ENCODE peak calls at places on chromosome 1, in six cellular contexts. R is keratinocyte; S is CD4-positive, CD25-positive, alpha-beta regulatory T cell; A is CD8-positive, alpha-beta memory T cell; O is heart left ventricle; N is prostate gland. H is an unnamed sample.

GRCh38 chr1:220157738-220158137 is 63.8 kb downstream of the IARS2 start:
- DNase-seq in R (no peak), S (no peak), A (no peak), O (no peak), N (no peak), H (no peak)

GRCh38 chr1:93051961-93052360 is 27.1 kb upstream of the MTF2 start:
- DNase-seq in R (no peak), S (no peak), A (no peak), O (no peak), N (no peak), H (no peak)

GRCh38 chr1:219506337-219506944 is 106.5 kb downstream of the ZC3H11B start:
- DNase-seq in R (no peak), S (no peak), A (no peak), O (no peak), N (no peak), H (no peak)

GRCh38 chr1:162502077-162502476 is 4.5 kb downstream of the UHMK1 start:
- DNase-seq in R (no peak), S (no peak), A (no peak), O (no peak), N (no peak), H (no peak)

GRCh38 chr1:179938752-179939151 is 15.9 kb upstream of the CEP350 start:
- DNase-seq in R (no peak), S (no peak), A (no peak), O (no peak), N (no peak), H (no peak)

GRCh38 chr1:101769520-101769919 is 227.2 kb downstream of the OLFM3 start:
- DNase-seq in R (no peak), S (no peak), A (no peak), O (no peak), N (no peak), H (no peak)

GRCh38 chr1:33972676-33973395 is 109.0 kb downstream of the HMGB4 start:
- DNase-seq in R (no peak), S (no peak), A (no peak), O (peak; percentile 80), N (peak; percentile 66), H (no peak)

GRCh38 chr1:55898191-55898590 is 681.2 kb downstream of the PLPP3 start:
- DNase-seq in R (no peak), S (no peak), A (no peak), O (no peak), N (no peak), H (no peak)

GRCh38 chr1:7285856-7286454 is 485.1 kb upstream of the VAMP3 start:
- DNase-seq in R (no peak), S (no peak), A (no peak), O (no peak), N (no peak), H (no peak)

GRCh38 chr1:183093821-183094287 is 70.6 kb downstream of the LAMC1 start:
- DNase-seq in R (peak; percentile 75), S (no peak), A (no peak), O (no peak), N (no peak), H (no peak)

GRCh38 chr1:170309389-170310013 is 163.7 kb downstream of the NTMT2 start:
- DNase-seq in R (no peak), S (no peak), A (no peak), O (no peak), N (no peak), H (no peak)

GRCh38 chr1:233158322-233158721 is 137.2 kb downstream of the PCNX2 start:
- DNase-seq in R (no peak), S (no peak), A (no peak), O (no peak), N (no peak), H (no peak)

GRCh38 chr1:219088778-219089557 is 84.7 kb upstream of the LYPLAL1 start:
- DNase-seq in R (peak; percentile 68), S (no peak), A (no peak), O (peak; percentile 49), N (no peak), H (no peak)

DNA sequence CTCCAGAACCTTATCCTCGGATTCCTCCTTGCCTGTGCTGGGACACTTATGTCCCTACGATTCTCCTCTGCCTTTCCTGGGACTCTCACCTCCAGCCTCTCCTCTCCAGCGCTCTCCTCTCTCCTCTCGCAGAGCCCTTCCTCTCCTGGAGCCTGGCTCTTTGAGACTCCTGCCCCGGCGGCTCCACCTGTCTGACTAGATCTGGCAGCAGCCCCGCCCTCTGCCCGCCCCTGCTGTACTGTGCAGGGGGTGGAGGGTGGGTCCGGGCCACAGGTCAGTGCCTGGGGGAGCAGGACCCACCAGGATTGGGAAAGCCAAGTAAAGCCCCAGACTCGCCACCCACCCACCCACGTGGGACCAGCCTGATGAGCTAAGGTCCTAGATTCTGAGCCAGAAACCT is 1.6 kb downstream of the ELOVL1 start:
- DNase-seq in R (no peak), S (no peak), A (no peak), O (no peak), N (peak; percentile 85), H (no peak)
- H3K4me3 ChIP-seq in R (peak overlapping the region; percentile 67), S (no peak overlapping the region), A (no peak overlapping the region), O (peak overlapping the region; percentile 92), N (peak overlapping the region; percentile 66), H (no peak overlapping the region)

GRCh38 chr1:153577624-153578051 is 12.0 kb upstream of the S100A2 start:
- DNase-seq in R (no peak), S (no peak), A (no peak), O (no peak), N (no peak), H (no peak)

GRCh38 chr1:153578490-153578889 is 12.8 kb upstream of the S100A2 start:
- DNase-seq in R (no peak), S (no peak), A (no peak), O (no peak), N (no peak), H (no peak)

GRCh38 chr1:153578936-153579335 is 13.3 kb upstream of the S100A2 start:
- DNase-seq in R (no peak), S (no peak), A (no peak), O (no peak), N (no peak), H (no peak)

GRCh38 chr1:153573351-153573750 is 7.7 kb upstream of the S100A2 start:
- DNase-seq in R (no peak), S (no peak), A (no peak), O (no peak), N (no peak), H (no peak)

DNA sequence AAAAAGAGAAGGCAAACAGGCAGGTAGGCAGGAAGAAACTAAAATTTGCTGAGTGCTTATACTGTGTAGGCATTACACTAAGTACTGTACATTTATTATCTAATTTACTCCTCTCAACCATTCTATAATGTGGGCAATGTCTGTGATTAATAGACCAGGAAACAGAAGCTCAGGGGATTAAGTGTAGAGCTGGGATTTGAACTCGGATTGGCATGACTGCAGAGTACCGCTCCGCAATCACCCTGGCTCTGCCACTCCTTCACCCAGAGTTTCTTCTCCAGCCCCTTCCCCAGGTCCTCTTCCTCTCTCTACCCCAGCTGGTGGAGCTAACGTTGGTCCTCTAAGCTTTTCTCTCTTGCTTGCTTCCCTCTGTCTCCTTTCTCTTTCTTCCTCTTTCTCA is 11.5 kb upstream of the S100A2 start:
- DNase-seq in R (no peak), S (no peak), A (no peak), O (no peak), N (no peak), H (no peak)
- H3K4me1 ChIP-seq in R (peaks cover 37% of the 10 kb centered on the region), S (no peaks in the 10 kb centered on the region), A (no peaks in the 10 kb centered on the region), O (peaks cover 3% of the 10 kb centered on the region), N (no peaks in the 10 kb centered on the region), H (no peaks in the 10 kb centered on the region)

DNA sequence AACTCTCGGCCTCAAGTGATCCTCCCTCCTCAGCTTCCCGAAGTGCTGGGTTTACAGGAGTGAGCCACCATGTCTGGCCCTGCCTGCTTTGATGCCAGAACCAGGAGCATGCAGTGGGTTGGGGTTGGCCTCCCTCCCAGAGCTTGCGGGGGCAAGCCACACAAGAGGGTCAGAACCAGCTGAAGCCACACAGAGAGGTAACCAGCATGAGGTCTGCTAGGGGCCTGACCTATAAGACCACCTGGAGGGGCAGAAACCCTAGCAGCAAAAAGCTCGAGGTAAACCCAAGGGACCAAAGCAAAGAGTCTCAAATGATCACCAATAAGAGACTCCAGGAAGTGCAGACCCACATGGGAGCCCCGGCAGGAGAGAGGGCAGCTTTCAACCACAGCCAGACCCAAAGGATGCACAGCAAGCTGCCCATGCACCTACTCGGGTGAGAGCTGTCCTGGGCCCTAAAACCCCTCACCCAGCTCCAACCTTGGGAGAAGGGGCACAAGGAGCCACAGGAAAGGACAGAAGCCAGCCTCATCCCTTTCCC is 81.2 kb downstream of the TOMM20 start:
- DNase-seq in R (no peak), S (no peak), A (no peak), O (no peak), N (no peak), H (no peak)
- H3K4me3 ChIP-seq in R (no peak overlapping the region), S (no peak overlapping the region), A (no peak overlapping the region), O (no peak overlapping the region), N (no peak overlapping the region), H (no peak overlapping the region)

GRCh38 chr1:8813016-8813763 is 4.2 kb downstream of the RERE start:
- DNase-seq in R (no peak), S (no peak), A (no peak), O (no peak), N (no peak), H (no peak)
- H3K4me1 ChIP-seq in R (peaks cover 15% of the 10 kb centered on the region), S (peaks cover 27% of the 10 kb centered on the region), A (peaks cover 24% of the 10 kb centered on the region), O (peaks cover under 1% of the 10 kb centered on the region), N (no peaks in the 10 kb centered on the region), H (peaks cover 11% of the 10 kb centered on the region)

DNA sequence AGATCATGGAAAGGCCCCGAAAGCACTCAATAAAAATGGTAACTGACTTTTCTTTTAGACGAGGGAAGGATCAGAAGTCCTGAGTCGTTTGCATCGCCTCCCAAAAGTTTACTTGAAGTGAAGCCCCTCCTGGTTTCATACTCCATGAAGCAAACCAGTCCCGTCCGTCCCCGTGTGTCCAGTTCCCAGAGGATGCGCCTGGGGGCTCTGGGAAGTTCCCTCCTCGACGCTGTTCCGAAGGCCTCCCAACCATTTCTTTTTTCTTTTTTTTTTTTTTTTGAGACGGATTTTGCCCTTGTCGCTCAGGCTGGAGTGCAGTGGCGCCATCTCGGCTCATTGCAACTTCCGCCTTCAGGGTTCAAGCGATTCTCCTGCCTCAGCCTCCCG is 661 bp upstream of the OSCP1 start:
- DNase-seq in R (no peak), S (no peak), A (no peak), O (no peak), N (no peak), H (no peak)
- H3K4me3 ChIP-seq in R (peak overlapping the region; percentile 60), S (peak overlapping the region; percentile 74), A (peak overlapping the region; percentile 71), O (peak overlapping the region; percentile 71), N (peak overlapping the region; percentile 67), H (peak overlapping the region; percentile 93)

DNA sequence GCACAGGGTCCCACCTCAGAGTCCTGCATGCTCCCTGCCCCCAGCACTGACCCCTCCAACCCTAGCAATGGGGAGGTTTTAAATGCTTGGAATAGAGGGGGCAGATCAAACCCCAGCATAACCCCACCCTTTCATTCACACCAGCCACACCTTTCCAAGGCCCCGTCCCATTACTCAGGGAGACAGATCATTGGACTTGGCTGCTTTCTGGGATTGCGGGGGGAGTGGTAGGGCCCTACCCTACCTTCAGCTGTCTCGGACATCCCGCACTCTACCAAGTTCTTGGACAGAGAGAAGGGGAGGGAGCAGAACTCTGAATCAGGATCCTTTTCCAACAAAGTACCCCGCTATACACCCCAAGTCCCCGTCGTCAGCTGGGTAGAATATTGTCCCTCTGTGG is 983 bp downstream of the PADI2 start:
- DNase-seq in R (no peak), S (no peak), A (no peak), O (no peak), N (no peak), H (no peak)
- H3K4me1 ChIP-seq in R (peaks cover 12% of the 10 kb centered on the region), S (peaks cover 9% of the 10 kb centered on the region), A (peaks cover 4% of the 10 kb centered on the region), O (peaks cover 6% of the 10 kb centered on the region), N (peaks cover 3% of the 10 kb centered on the region), H (no peaks in the 10 kb centered on the region)